ENCODE peak calls at places on chromosomes 7 and 10, in ten cellular contexts. K is T follicular helper cell, Q is Caco-2, B is NCI-H2081, I is OCI-M1, X is activated T-cell treated with anti-CD3 and anti-CD28 coated beads for 48 hours, Z is anterior cingulate cortex, G is AG04449, C is prostate gland, U is hypothalamus. V is an unnamed sample.

GRCh38 chr10:12835709-12836108 is 165.8 kb downstream of the CCDC3 start:
- DNase-seq in X (no peak), I (no peak), Q (no peak), Z (peak; percentile 16), K (no peak), C (no peak), G (no peak), U (no peak), B (no peak), V (no peak)

GRCh38 chr10:60414877-60415585 is 25.4 kb upstream of the ANK3 start:
- DNase-seq in K (no peak), I (no peak), C (no peak), X (no peak), B (no peak), U (no peak), Q (peak; percentile 90), G (peak; percentile 68), Z (no peak), V (no peak)

GRCh38 chr7:83976302-83976701 is 218.3 kb downstream of the SEMA3A start:
- DNase-seq in I (peak; percentile 79), G (no peak), Q (no peak), K (no peak), Z (no peak), X (no peak), B (peak; percentile 33), C (no peak), U (no peak), V (no peak)

GRCh38 chr7:134083766-134084487 is 43.2 kb upstream of the LRGUK start:
- DNase-seq in Z (no peak), B (no peak), X (no peak), Q (no peak), I (peak; percentile 46), G (no peak), U (no peak), K (no peak), C (no peak), V (no peak)

GRCh38 chr10:51031995-51032394 is 42.3 kb upstream of the PRKG1 start:
- DNase-seq in U (no peak), X (no peak), I (peak; percentile 7), G (no peak), B (no peak), C (no peak), Q (no peak), K (no peak), Z (no peak), V (no peak)

GRCh38 chr7:35430547-35431153 is 176.8 kb upstream of the TBX20 start:
- DNase-seq in K (no peak), G (no peak), X (no peak), U (no peak), I (peak; percentile 26), B (no peak), C (no peak), Z (no peak), Q (no peak), V (peak; percentile 8)

GRCh38 chr10:10320981-10321380 is 696.7 kb upstream of the CELF2 start:
- DNase-seq in B (no peak), G (no peak), C (no peak), Z (no peak), K (no peak), X (no peak), Q (no peak), I (no peak), U (no peak), V (no peak)

GRCh38 chr10:575312-576129 is 113.9 kb downstream of the DIP2C start:
- DNase-seq in C (no peak), I (no peak), K (no peak), G (no peak), X (no peak), Z (no peak), Q (no peak), B (no peak), U (no peak), V (no peak)

GRCh38 chr10:75926763-75927162 is 495.3 kb downstream of the LRMDA start:
- DNase-seq in X (no peak), Q (no peak), G (no peak), Z (no peak), U (no peak), B (no peak), K (no peak), I (peak; percentile 52), C (no peak), V (peak; percentile 7)

GRCh38 chr7:84677386-84677785 is 482.8 kb upstream of the SEMA3A start:
- DNase-seq in Z (no peak), K (no peak), I (no peak), C (no peak), X (no peak), Q (no peak), U (no peak), B (no peak), G (no peak), V (no peak)

GRCh38 chr7:1169409-1170368 is 9.7 kb upstream of the ZFAND2A start:
- DNase-seq in Z (peak; percentile 6), X (peak; percentile 95), C (peak; percentile 51), Q (no peak), U (peak; percentile 40), B (peak; percentile 72), K (peak; percentile 92), G (no peak), I (peak; percentile 86), V (peak; percentile 84)

GRCh38 chr10:22339761-22340361 is 5.4 kb upstream of the SPAG6 start:
- DNase-seq in G (no peak), I (no peak), Z (no peak), C (no peak), Q (no peak), U (no peak), B (no peak), K (no peak), X (no peak), V (no peak)

GRCh38 chr7:81430150-81430549 is 339.7 kb downstream of the HGF start:
- DNase-seq in X (no peak), K (no peak), B (no peak), G (no peak), U (no peak), Q (no peak), Z (no peak), I (no peak), C (no peak), V (no peak)

GRCh38 chr7:26061340-26062239 is 90.4 kb upstream of the NFE2L3 start:
- DNase-seq in K (peak; percentile 50), Z (no peak), U (no peak), G (no peak), X (peak; percentile 57), C (peak; percentile 76), B (peak; percentile 93), I (peak; percentile 52), Q (peak; percentile 82), V (peak; percentile 85)

GRCh38 chr10:103820101-103821062 is 35.0 kb downstream of the SH3PXD2A start:
- DNase-seq in U (no peak), I (no peak), B (no peak), Q (no peak), Z (no peak), G (no peak), X (no peak), C (no peak), K (no peak), V (no peak)

GRCh38 chr10:71073451-71074175 is 138.8 kb upstream of the UNC5B start:
- DNase-seq in B (no peak), U (no peak), K (no peak), Q (peak; percentile 31), X (no peak), G (no peak), C (no peak), I (no peak), Z (no peak), V (no peak)

GRCh38 chr7:129438839-129439640 is 4.8 kb downstream of the STRIP2 start:
- DNase-seq in Z (no peak), C (no peak), K (no peak), B (no peak), G (no peak), Q (no peak), U (no peak), I (peak; percentile 93), X (peak; percentile 55), V (peak; percentile 82)

GRCh38 chr7:56074371-56074791 is 10.3 kb downstream of the SUMF2 start:
- DNase-seq in B (peak; percentile 79), K (peak; percentile 31), U (peak; percentile 51), Z (peak; percentile 72), Q (peak; percentile 77), G (no peak), I (peak; percentile 68), C (peak; percentile 94), X (peak; percentile 55), V (peak; percentile 74)

GRCh38 chr10:69088801-69089501 is 1.0 kb downstream of the SRGN start:
- DNase-seq in Q (no peak), U (no peak), G (no peak), Z (no peak), X (no peak), I (peak; percentile 91), K (peak; percentile 26), B (no peak), C (no peak), V (no peak)

GRCh38 chr10:110535958-110536891 is 31.3 kb upstream of the SMC3 start:
- DNase-seq in G (no peak), X (peak; percentile 72), U (no peak), I (peak; percentile 71), Z (no peak), B (no peak), Q (no peak), C (no peak), K (peak; percentile 21), V (peak; percentile 78)

GRCh38 chr7:33444501-33444900 is 315.1 kb downstream of the BBS9 start:
- DNase-seq in C (no peak), U (no peak), X (no peak), G (no peak), Z (no peak), B (no peak), I (no peak), K (no peak), Q (no peak), V (no peak)

GRCh38 chr10:94061026-94061425 is 67.3 kb downstream of the PLCE1 start:
- DNase-seq in Z (no peak), I (no peak), G (no peak), U (no peak), K (no peak), C (no peak), B (no peak), Q (no peak), X (no peak), V (no peak)

GRCh38 chr7:28748346-28748745 is 209.8 kb downstream of the TRIL start:
- DNase-seq in Z (no peak), G (no peak), B (no peak), K (no peak), Q (no peak), I (no peak), U (no peak), X (no peak), C (no peak), V (no peak)

GRCh38 chr7:976901-977325 is 1.6 kb upstream of the COX19 start:
- DNase-seq in I (no peak), Z (no peak), X (no peak), U (no peak), C (no peak), G (no peak), B (no peak), K (no peak), Q (peak; percentile 73), V (no peak)

GRCh38 chr10:102714621-102715455 is at the start of gene SFXN2:
- DNase-seq in B (no peak), I (peak; percentile 79), K (peak; percentile 36), C (peak; percentile 51), U (no peak), Q (no peak), Z (no peak), X (peak; percentile 42), G (no peak), V (peak; percentile 68)

GRCh38 chr10:51937736-51938135 is 238.3 kb upstream of the CSTF2T start:
- DNase-seq in Z (no peak), X (no peak), G (peak; percentile 51), K (no peak), I (no peak), C (no peak), B (no peak), U (no peak), Q (no peak), V (no peak)

GRCh38 chr7:28505861-28506260 is 93.5 kb downstream of the CREB5 start:
- DNase-seq in C (no peak), U (no peak), B (no peak), Z (no peak), Q (no peak), G (no peak), I (no peak), X (no peak), K (no peak), V (no peak)

GRCh38 chr10:101189461-101190401 is 39.5 kb downstream of the LBX1 start:
- DNase-seq in G (no peak), K (no peak), B (peak; percentile 0), I (no peak), C (no peak), X (no peak), Z (no peak), U (no peak), Q (no peak), V (no peak)

V was measured in activated CD4-positive, alpha-beta T cell treated with anti-CD3 and anti-CD28 coated beads, Interleukin-2, amount 50 U/mL, for 48 hours.